ENCODE peak calls at places on chromosome 22, in six cellular contexts. O, V, Y, F, U and N are unnamed samples.

GRCh38 chr22:22930222-22930497 is 42.5 kb downstream of the IGLL5 start:
- DNase-seq in O (no peak), V (no peak), Y (no peak), F (no peak), U (no peak), N (no peak)

GRCh38 chr22:41401781-41402648 is 20.3 kb downstream of the TEF start:
- DNase-seq in O (peak), V (no peak), Y (peak), F (no peak), U (peak), N (peak)

GRCh38 chr22:39920134-39920743 is 19.4 kb downstream of the GRAP2 start:
- DNase-seq in O (no peak), V (no peak), Y (no peak), F (no peak), U (no peak), N (no peak)

GRCh38 chr22:45181766-45182165 is 18.0 kb downstream of the NUP50 start:
- DNase-seq in O (no peak), V (no peak), Y (no peak), F (no peak), U (no peak), N (no peak)

GRCh38 chr22:46869848-46870441 is 107.5 kb downstream of the TBC1D22A start:
- DNase-seq in O (no peak), V (no peak), Y (no peak), F (no peak), U (no peak), N (no peak)

GRCh38 chr22:26398741-26399153 is 30.3 kb upstream of the ASPHD2 start:
- DNase-seq in O (peak), V (no peak), Y (peak), F (no peak), U (peak), N (peak)

GRCh38 chr22:32607086-32607485 is 132.5 kb downstream of the FBXO7 start:
- DNase-seq in O (no peak), V (no peak), Y (no peak), F (no peak), U (no peak), N (no peak)

GRCh38 chr22:46968848-46969247 is 206.4 kb downstream of the TBC1D22A start:
- DNase-seq in O (no peak), V (no peak), Y (no peak), F (no peak), U (no peak), N (no peak)

GRCh38 chr22:27487600-27488450 is 313.7 kb downstream of the MN1 start:
- DNase-seq in O (no peak), V (no peak), Y (no peak), F (no peak), U (no peak), N (peak)

GRCh38 chr22:30968015-30968923 is at the start of gene MORC2:
- DNase-seq in O (peak), V (no peak), Y (peak), F (no peak), U (no peak), N (no peak)

GRCh38 chr22:27223317-27224177 is 566.2 kb downstream of the MIAT start:
- DNase-seq in O (no peak), V (no peak), Y (no peak), F (no peak), U (no peak), N (peak)

GRCh38 chr22:47174671-47175111 is 412.2 kb downstream of the TBC1D22A start:
- DNase-seq in O (peak), V (no peak), Y (peak), F (no peak), U (no peak), N (no peak)

GRCh38 chr22:41284465-41284864 is 1.5 kb downstream of the RANGAP1 start:
- DNase-seq in O (no peak), V (no peak), Y (no peak), F (no peak), U (no peak), N (no peak)

GRCh38 chr22:33699176-33699575 is 221.1 kb downstream of the LARGE1 start:
- DNase-seq in O (no peak), V (no peak), Y (no peak), F (no peak), U (no peak), N (no peak)

GRCh38 chr22:41254230-41254629 is 13.5 kb upstream of the CHADL start:
- DNase-seq in O (no peak), V (no peak), Y (no peak), F (no peak), U (no peak), N (no peak)

GRCh38 chr22:41946360-41947180 is at the start of gene CENPM:
- DNase-seq in O (peak), V (peak), Y (peak), F (peak), U (peak), N (peak)

GRCh38 chr22:22201185-22201924 is 43.2 kb upstream of the VPREB1 start:
- DNase-seq in O (peak), V (no peak), Y (no peak), F (peak), U (peak), N (no peak)

GRCh38 chr22:32401486-32401885 is 10.6 kb downstream of the RTCB start:
- DNase-seq in O (no peak), V (no peak), Y (no peak), F (no peak), U (no peak), N (no peak)

GRCh38 chr22:46563381-46564083 is 26.1 kb upstream of the CELSR1 start:
- DNase-seq in O (peak), V (no peak), Y (peak), F (peak), U (peak), N (peak)

GRCh38 chr22:30204742-30205111 is 41.8 kb downstream of the LIF start:
- DNase-seq in O (no peak), V (no peak), Y (peak), F (no peak), U (no peak), N (no peak)

GRCh38 chr22:47337161-47337621 is 574.7 kb downstream of the TBC1D22A start:
- DNase-seq in O (no peak), V (no peak), Y (no peak), F (no peak), U (no peak), N (peak)

GRCh38 chr22:30573594-30574094 is 821 bp downstream of the GAL3ST1 start:
- DNase-seq in O (no peak), V (no peak), Y (no peak), F (no peak), U (no peak), N (no peak)

GRCh38 chr22:37662039-37662438 is 3.5 kb downstream of the PDXP start:
- DNase-seq in O (no peak), V (no peak), Y (no peak), F (no peak), U (no peak), N (no peak)

GRCh38 chr22:47200273-47201051 is 438.0 kb downstream of the TBC1D22A start:
- DNase-seq in O (no peak), V (no peak), Y (no peak), F (no peak), U (no peak), N (no peak)

GRCh38 chr22:44580176-44580575 is 82.1 kb upstream of the RTL6 start:
- DNase-seq in O (peak), V (no peak), Y (peak), F (no peak), U (no peak), N (no peak)

GRCh38 chr22:27598792-27599191 is 202.8 kb downstream of the MN1 start:
- DNase-seq in O (no peak), V (no peak), Y (no peak), F (no peak), U (no peak), N (no peak)

GRCh38 chr22:48752451-48753380 is 1075.0 kb downstream of the BRD1 start:
- DNase-seq in O (no peak), V (no peak), Y (no peak), F (no peak), U (no peak), N (no peak)

GRCh38 chr22:32030508-32031247 is 12.4 kb upstream of the SLC5A1 start:
- DNase-seq in O (peak), V (no peak), Y (no peak), F (no peak), U (no peak), N (no peak)

GRCh38 chr22:45638834-45639746 is 32.5 kb upstream of the ATXN10 start:
- DNase-seq in O (peak), V (no peak), Y (no peak), F (no peak), U (no peak), N (peak)

GRCh38 chr22:37394341-37394740 is 32.9 kb downstream of the ELFN2 start:
- DNase-seq in O (no peak), V (no peak), Y (no peak), F (no peak), U (no peak), N (no peak)

GRCh38 chr22:29053048-29053702 is 8.5 kb downstream of the C22orf31 start:
- DNase-seq in O (no peak), V (no peak), Y (no peak), F (no peak), U (no peak), N (no peak)

GRCh38 chr22:41285441-41285819 is 557 bp downstream of the RANGAP1 start:
- DNase-seq in O (peak), V (peak), Y (peak), F (peak), U (peak), N (peak)

GRCh38 chr22:48147404-48147803 is 1385.0 kb downstream of the TBC1D22A start:
- DNase-seq in O (no peak), V (no peak), Y (no peak), F (no peak), U (no peak), N (no peak)

GRCh38 chr22:45785458-45785857 is 113.8 kb downstream of the ATXN10 start:
- DNase-seq in O (no peak), V (no peak), Y (no peak), F (no peak), U (no peak), N (no peak)

GRCh38 chr22:49964493-49965290 is 4.1 kb downstream of the PIM3 start:
- DNase-seq in O (peak), V (peak), Y (no peak), F (no peak), U (peak), N (no peak)

GRCh38 chr22:49962751-49963646 is 2.4 kb downstream of the PIM3 start:
- DNase-seq in O (peak), V (no peak), Y (peak), F (no peak), U (no peak), N (no peak)

GRCh38 chr22:49965291-49966040 is 4.9 kb downstream of the PIM3 start:
- DNase-seq in O (peak), V (no peak), Y (peak), F (no peak), U (peak), N (no peak)

GRCh38 chr22:49963647-49964026 is 3.1 kb downstream of the PIM3 start:
- DNase-seq in O (peak), V (no peak), Y (no peak), F (no peak), U (no peak), N (no peak)

GRCh38 chr22:49964136-49964492 is 3.5 kb downstream of the PIM3 start:
- DNase-seq in O (peak), V (no peak), Y (no peak), F (no peak), U (no peak), N (no peak)
- H3K27ac ChIP-seq in O (peak), V (peak), Y (no peak), F (no peak), U (no peak), N (no peak)

GRCh38 chr22:43088979-43089717 is at the start of gene TTLL1:
- DNase-seq in O (peak), V (peak), Y (peak), F (peak), U (peak), N (peak)
- TF ChIP-seq CTCF in O (peak), V (peak), Y (peak), F (no peak), U (no peak), N (peak)

GRCh38 chr22:21029486-21030025 is 2.8 kb downstream of the SLC7A4 start:
- DNase-seq in O (no peak), V (no peak), Y (no peak), F (no peak), U (no peak), N (no peak)
- H3K4me3 ChIP-seq in O (no peak), V (no peak), Y (no peak), F (no peak), U (no peak), N (no peak)

GRCh38 chr22:35467788-35468187 is 67.8 kb downstream of the MCM5 start:
- DNase-seq in O (peak), V (peak), Y (peak), F (no peak), U (peak), N (no peak)
- H3K27ac ChIP-seq in O (peak), V (peak), Y (peak), F (no peak), U (peak), N (no peak)

DNA sequence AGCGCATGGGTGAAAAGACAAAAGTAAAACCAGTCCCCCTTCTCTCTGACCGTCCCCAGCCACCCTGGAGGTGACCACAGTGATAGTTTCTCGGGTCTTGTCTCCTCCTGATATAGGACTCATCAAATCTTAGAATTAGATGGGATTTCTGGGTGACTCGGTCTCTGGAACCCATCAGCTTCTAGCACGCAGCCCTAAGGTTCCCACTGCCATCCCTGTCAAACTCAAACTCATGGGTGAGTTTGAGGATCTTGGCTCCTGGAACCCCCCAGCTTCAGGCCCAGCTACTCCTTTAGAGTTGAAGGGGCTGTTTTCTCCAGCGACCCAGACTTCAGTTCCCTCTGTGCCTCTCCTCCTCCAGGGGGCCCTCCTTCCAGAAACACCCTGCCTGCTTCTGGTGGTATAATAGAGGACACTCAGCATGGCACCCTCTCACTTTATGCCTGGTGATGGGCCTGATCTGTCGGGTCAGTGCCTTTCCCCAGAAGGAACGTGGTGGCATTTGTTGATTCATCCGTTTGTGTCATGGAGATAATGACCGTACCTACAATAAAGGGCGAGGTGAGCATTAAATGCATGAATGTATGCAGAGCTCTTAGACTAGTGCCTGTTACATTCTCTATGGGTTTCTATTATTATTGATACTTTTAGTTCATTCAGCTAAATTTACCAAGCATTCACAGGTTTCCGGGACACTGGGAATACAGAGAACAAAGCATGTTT is 31.7 kb downstream of the MCM5 start:
- DNase-seq in O (no peak), V (no peak), Y (no peak), F (no peak), U (no peak), N (no peak)
- TF ChIP-seq CTCF in O (no peak), V (no peak), Y (no peak), F (no peak), U (no peak), N (peak)

DNA sequence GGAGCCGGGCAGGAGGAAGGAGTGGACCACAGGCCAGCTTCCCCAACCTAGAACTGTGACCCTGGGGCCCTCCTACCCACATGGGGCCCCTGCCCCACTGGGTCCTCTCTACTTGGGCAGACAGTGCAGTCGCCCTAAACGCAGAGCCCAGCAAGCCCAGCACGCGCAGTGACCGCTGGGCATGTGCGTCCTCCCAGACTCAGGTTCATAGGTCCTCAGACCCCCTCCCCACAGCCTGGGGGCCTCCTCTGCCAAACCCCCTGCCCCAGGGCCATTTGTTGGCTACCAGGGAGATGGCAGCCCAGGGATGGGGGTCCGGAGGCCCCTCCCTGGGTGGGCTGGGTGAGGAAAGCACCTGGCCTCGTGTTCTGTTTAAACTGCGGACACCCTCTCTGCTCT is 23.9 kb downstream of the RTN4R start:
- DNase-seq in O (no peak), V (no peak), Y (no peak), F (no peak), U (no peak), N (no peak)
- H3K4me3 ChIP-seq in O (no peak), V (no peak), Y (peak), F (no peak), U (no peak), N (no peak)

GRCh38 chr22:20519558-20519957 is 12.1 kb downstream of the MED15 start:
- DNase-seq in O (no peak), V (no peak), Y (no peak), F (no peak), U (no peak), N (no peak)

GRCh38 chr22:20522828-20523117 is 15.4 kb downstream of the MED15 start:
- DNase-seq in O (no peak), V (no peak), Y (no peak), F (no peak), U (no peak), N (no peak)

GRCh38 chr22:20517841-20518592 is 10.6 kb downstream of the MED15 start:
- DNase-seq in O (no peak), V (no peak), Y (no peak), F (no peak), U (no peak), N (no peak)

GRCh38 chr22:20522134-20522827 is 14.9 kb downstream of the MED15 start:
- DNase-seq in O (no peak), V (no peak), Y (no peak), F (no peak), U (no peak), N (no peak)

GRCh38 chr22:20520093-20520511 is 12.7 kb downstream of the MED15 start:
- DNase-seq in O (no peak), V (no peak), Y (no peak), F (no peak), U (no peak), N (peak)
- H3K27ac ChIP-seq in O (no peak), V (no peak), Y (no peak), F (no peak), U (no peak), N (peak)

GRCh38 chr22:18968011-18968749 is 32.1 kb upstream of the PRODH start:
- DNase-seq in O (no peak), V (no peak), Y (no peak), F (no peak), U (peak), N (peak)

GRCh38 chr22:18971321-18971751 is 35.2 kb upstream of the PRODH start:
- DNase-seq in O (no peak), V (no peak), Y (no peak), F (no peak), U (no peak), N (no peak)

GRCh38 chr22:18970948-18971315 is 34.8 kb upstream of the PRODH start:
- DNase-seq in O (no peak), V (no peak), Y (no peak), F (no peak), U (peak), N (no peak)

GRCh38 chr22:18973264-18974031 is 37.4 kb upstream of the PRODH start:
- DNase-seq in O (no peak), V (no peak), Y (no peak), F (no peak), U (peak), N (no peak)

GRCh38 chr22:18970180-18970947 is 34.3 kb upstream of the PRODH start:
- DNase-seq in O (no peak), V (no peak), Y (no peak), F (no peak), U (peak), N (no peak)
- TF ChIP-seq CTCF in O (peak), V (no peak), Y (no peak), F (no peak), U (peak), N (peak)